ENCODE peak calls at places on chromosomes 7 and 10, in eight cellular contexts. J is SK-N-SH; O is progenitor cell of endocrine pancreas; X is uterus; N is stimulated activated CD4-positive, alpha-beta T cell treated with anti-CD3 and anti-CD28 coated beads, Interleukin-2, amount 100 ng/mL, for 48 hours; P is HCT116; I is foreskin fibroblast; C is SW480. T is an unnamed sample.

GRCh38 chr10:97632949-97633884 is at the start of gene MORN4:
- DNase-seq in J (peak), O (peak), X (peak), N (peak), P (peak), I (peak), C (peak), T (peak)

GRCh38 chr7:66239467-66239856 is 34.3 kb downstream of the TPST1 start:
- DNase-seq in J (no peak), O (no peak), X (no peak), N (no peak), P (no peak), I (no peak), C (no peak), T (no peak)

GRCh38 chr7:28591725-28592331 is 179.5 kb downstream of the CREB5 start:
- DNase-seq in J (no peak), O (no peak), X (no peak), N (no peak), P (no peak), I (no peak), C (no peak), T (no peak)

GRCh38 chr10:84406592-84406991 is 78.2 kb downstream of the CCSER2 start:
- DNase-seq in J (no peak), O (no peak), X (no peak), N (no peak), P (no peak), I (no peak), C (no peak), T (no peak)

GRCh38 chr7:39733881-39734571 is 110.7 kb downstream of the RALA start:
- DNase-seq in J (no peak), O (no peak), X (no peak), N (no peak), P (no peak), I (peak), C (peak), T (no peak)

GRCh38 chr10:21989453-21990154 is 13.9 kb downstream of the DNAJC1 start:
- DNase-seq in J (peak), O (peak), X (peak), N (no peak), P (peak), I (peak), C (peak), T (peak)

GRCh38 chr7:21771906-21772610 is 173.6 kb downstream of the CDCA7L start:
- DNase-seq in J (no peak), O (no peak), X (no peak), N (no peak), P (no peak), I (peak), C (no peak), T (no peak)

GRCh38 chr10:21754410-21755011 is 220.5 kb downstream of the MLLT10 start:
- DNase-seq in J (peak), O (no peak), X (no peak), N (no peak), P (no peak), I (no peak), C (no peak), T (no peak)

GRCh38 chr10:113169853-113170455 is 219.9 kb downstream of the TCF7L2 start:
- DNase-seq in J (no peak), O (no peak), X (no peak), N (peak), P (no peak), I (no peak), C (no peak), T (no peak)

GRCh38 chr7:80357530-80357929 is 154.3 kb downstream of the GNAT3 start:
- DNase-seq in J (no peak), O (no peak), X (no peak), N (no peak), P (no peak), I (peak), C (no peak), T (no peak)

GRCh38 chr10:70678757-70679489 is 6.6 kb downstream of the ADAMTS14 start:
- DNase-seq in J (peak), O (no peak), X (no peak), N (no peak), P (no peak), I (peak), C (no peak), T (no peak)

GRCh38 chr7:130274983-130275649 is 8.5 kb downstream of the CPA2 start:
- DNase-seq in J (no peak), O (no peak), X (no peak), N (no peak), P (no peak), I (no peak), C (no peak), T (no peak)

GRCh38 chr7:13017881-13018280 is 330.4 kb downstream of the ARL4A start:
- DNase-seq in J (no peak), O (no peak), X (no peak), N (no peak), P (peak), I (no peak), C (no peak), T (no peak)

GRCh38 chr10:77873558-77874380 is 52.8 kb downstream of the DLG5 start:
- DNase-seq in J (no peak), O (no peak), X (peak), N (peak), P (peak), I (peak), C (peak), T (peak)

GRCh38 chr7:144487906-144488305 is 84.4 kb upstream of the NOBOX start:
- DNase-seq in J (no peak), O (no peak), X (no peak), N (no peak), P (no peak), I (no peak), C (no peak), T (no peak)

GRCh38 chr10:86306628-86307278 is 59.8 kb downstream of the GRID1 start:
- DNase-seq in J (no peak), O (peak), X (no peak), N (no peak), P (no peak), I (peak), C (no peak), T (no peak)

GRCh38 chr7:108200326-108200725 is 70.2 kb upstream of the LAMB4 start:
- DNase-seq in J (no peak), O (no peak), X (no peak), N (no peak), P (no peak), I (peak), C (no peak), T (no peak)

GRCh38 chr7:30430777-30431176 is 47.8 kb downstream of the NOD1 start:
- DNase-seq in J (peak), O (no peak), X (no peak), N (no peak), P (no peak), I (peak), C (no peak), T (no peak)

GRCh38 chr10:53209941-53210611 is 437.5 kb upstream of the MBL2 start:
- DNase-seq in J (peak), O (no peak), X (no peak), N (no peak), P (no peak), I (no peak), C (peak), T (no peak)

GRCh38 chr10:3805227-3805790 is 20.3 kb upstream of the KLF6 start:
- DNase-seq in J (no peak), O (no peak), X (no peak), N (no peak), P (peak), I (peak), C (peak), T (no peak)

GRCh38 chr7:1264345-1265280 is 31.9 kb downstream of the UNCX start:
- DNase-seq in J (no peak), O (no peak), X (no peak), N (no peak), P (no peak), I (no peak), C (no peak), T (no peak)

T was measured in stomach.